ENCODE peak calls at places on chromosomes 6 and 20, in nine cellular contexts. B, Q, G, K, W, S, V, C and M are unnamed samples.

GRCh38 chr6:85405175-85405852 is 44.6 kb upstream of the NT5E start:
- DNase-seq in C (peak; percentile 84), Q (no peak), B (no peak), S (no peak), W (no peak), K (no peak), G (no peak), V (no peak), M (no peak)

GRCh38 chr20:50116368-50116999 is 3.5 kb upstream of the UBE2V1 start:
- DNase-seq in V (no peak), C (no peak), K (no peak), W (no peak), G (no peak), Q (no peak), B (no peak), S (no peak), M (no peak)

GRCh38 chr6:34146021-34146782 is at the start of gene GRM4:
- DNase-seq in W (no peak), S (no peak), C (no peak), V (no peak), B (no peak), K (no peak), Q (no peak), G (no peak), M (no peak)

GRCh38 chr20:49635171-49635570 is 67.2 kb upstream of the PTGIS start:
- DNase-seq in B (peak; percentile 39), C (no peak), V (no peak), G (no peak), S (no peak), K (peak; percentile 18), W (no peak), Q (no peak), M (no peak)

GRCh38 chr6:167849846-167850459 is 23.2 kb downstream of the AFDN start:
- DNase-seq in B (peak; percentile 52), C (peak; percentile 33), G (no peak), V (no peak), S (no peak), K (peak; percentile 53), W (no peak), Q (peak; percentile 66), M (no peak)

GRCh38 chr6:119647309-119647708 is 297.7 kb upstream of the MAN1A1 start:
- DNase-seq in V (no peak), K (no peak), G (no peak), Q (no peak), B (no peak), W (no peak), S (no peak), C (no peak), M (no peak)

GRCh38 chr20:36339646-36340592 is 33.8 kb downstream of the DLGAP4 start:
- DNase-seq in V (no peak), Q (no peak), K (no peak), W (no peak), B (no peak), S (no peak), G (no peak), C (no peak), M (no peak)

GRCh38 chr20:46646122-46646521 is 5.1 kb downstream of the SLC13A3 start:
- DNase-seq in C (no peak), B (no peak), Q (no peak), S (no peak), W (no peak), K (no peak), V (no peak), G (no peak), M (no peak)

GRCh38 chr6:37741757-37742400 is 44.2 kb upstream of the MDGA1 start:
- DNase-seq in V (no peak), K (peak; percentile 61), Q (no peak), G (no peak), W (no peak), S (no peak), B (peak; percentile 34), C (peak; percentile 94), M (no peak)

GRCh38 chr6:90233994-90234393 is 62.6 kb downstream of the BACH2 start:
- DNase-seq in S (no peak), W (peak; percentile 71), G (peak; percentile 55), Q (no peak), V (no peak), K (no peak), B (no peak), C (peak; percentile 32), M (no peak)

GRCh38 chr6:14153228-14153627 is 35.7 kb downstream of the CD83 start:
- DNase-seq in G (no peak), Q (no peak), V (no peak), C (no peak), K (no peak), B (no peak), S (no peak), W (no peak), M (no peak)

GRCh38 chr20:57579898-57580447 is 19.1 kb downstream of the PCK1 start:
- DNase-seq in Q (no peak), V (no peak), S (no peak), W (no peak), B (no peak), K (no peak), G (no peak), C (no peak), M (no peak)

GRCh38 chr20:61797971-61798411 is 267.7 kb downstream of the TAF4 start:
- DNase-seq in G (no peak), S (no peak), K (no peak), B (no peak), W (no peak), C (no peak), V (no peak), Q (no peak), M (no peak)

GRCh38 chr20:61799394-61799923 is 266.2 kb downstream of the TAF4 start:
- DNase-seq in K (no peak), V (no peak), Q (no peak), G (no peak), B (no peak), C (no peak), S (no peak), W (no peak), M (no peak)

GRCh38 chr20:61797200-61797599 is 268.5 kb downstream of the TAF4 start:
- DNase-seq in G (no peak), Q (no peak), S (no peak), V (no peak), K (no peak), B (no peak), C (no peak), W (no peak), M (no peak)

GRCh38 chr20:61799928-61800327 is 265.8 kb downstream of the TAF4 start:
- DNase-seq in G (no peak), B (no peak), W (no peak), K (no peak), V (no peak), Q (no peak), S (no peak), C (no peak), M (no peak)

DNA sequence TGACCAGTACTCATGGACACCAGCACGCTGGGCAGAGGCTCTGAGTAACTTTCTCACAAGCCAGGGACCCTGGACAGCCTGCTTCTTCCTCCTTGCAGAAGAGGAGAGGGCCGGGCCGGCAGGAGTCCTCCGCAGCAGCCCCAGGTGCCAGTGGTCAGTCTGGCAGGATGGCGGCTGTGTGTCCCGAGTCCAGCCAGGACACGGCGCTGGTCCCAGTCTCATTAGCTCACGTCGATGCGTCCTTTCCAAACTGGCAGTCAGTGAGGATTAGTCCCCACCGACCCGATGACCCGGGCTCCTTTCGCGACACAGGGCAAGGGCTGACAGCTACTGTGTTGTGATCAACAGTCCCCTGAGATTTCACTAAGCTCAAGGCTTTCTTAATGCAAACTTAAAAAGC is 267.0 kb downstream of the TAF4 start:
- DNase-seq in V (no peak), Q (no peak), S (no peak), K (no peak), C (no peak), G (no peak), B (no peak), W (no peak), M (no peak)
- H3K27ac ChIP-seq in V (no peak overlapping the region), Q (no peak overlapping the region), S (no peak overlapping the region), K (no peak overlapping the region), C (no peak overlapping the region), G (no peak overlapping the region), B (no peak overlapping the region), W (no peak overlapping the region), M (no peak overlapping the region)

DNA sequence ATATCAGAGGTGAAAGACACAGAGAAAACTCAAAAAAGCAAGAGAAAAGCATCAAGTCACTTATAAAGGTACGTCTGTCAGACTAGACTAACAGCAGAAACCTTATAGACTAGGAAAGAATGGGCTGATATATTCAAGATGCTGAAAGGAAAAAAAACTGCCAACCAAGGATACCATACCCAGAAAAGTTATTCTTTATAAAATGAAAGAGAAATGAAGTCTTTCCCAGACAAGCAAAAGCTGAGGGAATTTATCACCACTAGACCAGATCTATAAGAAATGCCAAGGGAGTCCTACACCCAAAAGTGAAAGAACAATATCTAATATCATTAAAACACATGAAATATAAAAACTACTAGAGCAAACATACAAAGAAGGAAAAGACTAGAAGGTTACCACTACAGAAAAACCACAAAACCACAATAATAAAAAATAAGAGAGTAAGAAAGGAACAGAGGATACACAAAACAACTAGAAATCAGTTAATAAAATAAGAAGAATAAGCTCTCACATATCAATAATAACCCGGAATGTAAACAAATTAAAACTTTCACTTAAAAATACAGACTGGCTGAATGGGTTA is 6.2 kb downstream of the MOXD1 start:
- DNase-seq in V (no peak), W (no peak), K (no peak), Q (no peak), C (no peak), S (no peak), B (no peak), G (no peak), M (no peak)
- H3K4me3 ChIP-seq in V (no peak overlapping the region), W (no peak overlapping the region), K (no peak overlapping the region), Q (no peak overlapping the region), C (no peak overlapping the region), S (no peak overlapping the region), B (no peak overlapping the region), G (no peak overlapping the region), M (no peak overlapping the region)

DNA sequence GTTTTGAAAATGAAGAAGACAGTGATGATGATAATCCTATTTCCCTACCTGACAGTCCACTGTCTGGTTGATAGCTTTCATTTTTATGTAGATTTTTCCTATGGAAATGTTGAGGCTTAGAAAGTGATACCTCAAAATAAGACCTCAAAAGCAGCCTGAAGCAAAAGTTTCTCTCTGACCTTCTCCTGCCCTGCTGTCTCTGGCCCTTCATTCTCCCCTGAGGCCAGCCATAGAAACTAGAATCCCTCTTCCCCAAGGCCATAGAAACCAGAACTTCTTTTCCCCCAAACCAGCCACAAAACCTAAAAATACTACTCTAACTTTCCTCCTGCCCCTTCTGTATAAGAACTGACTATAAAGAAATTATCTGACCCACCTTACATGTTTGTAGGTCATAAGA is 52.6 kb upstream of the GCM1 start:
- DNase-seq in C (no peak), Q (no peak), G (no peak), S (no peak), K (no peak), V (no peak), B (no peak), W (no peak), M (no peak)
- H3K27ac ChIP-seq in C (no peak overlapping the region), Q (no peak overlapping the region), G (no peak overlapping the region), S (no peak overlapping the region), K (no peak overlapping the region), V (no peak overlapping the region), B (no peak overlapping the region), W (no peak overlapping the region), M (no peak overlapping the region)

DNA sequence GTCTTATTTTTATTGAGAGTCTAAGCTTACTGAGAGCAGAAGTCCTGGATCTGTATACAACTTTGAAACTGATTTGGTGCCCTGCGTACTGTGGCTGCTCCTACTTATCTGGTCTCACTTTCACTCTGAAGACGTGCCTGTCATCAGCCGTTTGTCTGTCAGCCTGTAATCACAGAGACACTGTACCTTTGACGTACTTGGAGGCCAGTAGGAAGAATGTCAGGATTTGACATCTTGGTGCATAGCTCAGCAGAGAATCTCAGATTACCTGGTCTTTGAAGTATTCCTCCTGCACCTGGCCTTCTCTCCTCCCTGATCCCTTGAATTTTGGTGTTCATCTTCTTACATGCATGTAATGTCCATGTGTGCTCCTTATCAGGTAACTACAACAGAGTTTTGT is 37.7 kb downstream of the DSE start:
- DNase-seq in K (no peak), G (no peak), B (no peak), W (no peak), Q (no peak), S (no peak), V (no peak), C (no peak), M (no peak)
- H3K4me3 ChIP-seq in K (no peak overlapping the region), G (no peak overlapping the region), B (no peak overlapping the region), W (no peak overlapping the region), Q (no peak overlapping the region), S (no peak overlapping the region), V (no peak overlapping the region), C (no peak overlapping the region), M (no peak overlapping the region)